ENCODE peak calls at places on chromosomes 7 and 10, in seven cellular contexts. One of them, this sample, is unnamed.

GRCh38 chr10:94104316-94105060 is 110.8 kb downstream of the PLCE1 start:
- DNase-seq in cardiac muscle cell: no peak
- DNase-seq in MM.1S: no peak
- DNase-seq in left ventricle myocardium inferior: no peak
- DNase-seq in Peyer's patch: no peak
- DNase-seq in heart left ventricle: no peak
- DNase-seq in A549: no peak
- DNase-seq in this sample: no peak

GRCh38 chr10:125428054-125428453 is 254.9 kb downstream of the TEX36 start:
- DNase-seq in cardiac muscle cell: no peak
- DNase-seq in MM.1S: no peak
- DNase-seq in left ventricle myocardium inferior: no peak
- DNase-seq in Peyer's patch: no peak
- DNase-seq in heart left ventricle: no peak
- DNase-seq in A549: no peak
- DNase-seq in this sample: no peak

GRCh38 chr7:80453699-80454340 is 58.0 kb downstream of the GNAT3 start:
- DNase-seq in cardiac muscle cell: peak
- DNase-seq in MM.1S: peak
- DNase-seq in left ventricle myocardium inferior: no peak
- DNase-seq in Peyer's patch: no peak
- DNase-seq in heart left ventricle: no peak
- DNase-seq in A549: peak
- DNase-seq in this sample: no peak

GRCh38 chr7:115707236-115707635 is 323.3 kb downstream of the TFEC start:
- DNase-seq in cardiac muscle cell: peak
- DNase-seq in MM.1S: peak
- DNase-seq in left ventricle myocardium inferior: no peak
- DNase-seq in Peyer's patch: no peak
- DNase-seq in heart left ventricle: no peak
- DNase-seq in A549: no peak
- DNase-seq in this sample: no peak

GRCh38 chr10:118712930-118713634 is 41.7 kb downstream of the CACUL1 start:
- DNase-seq in cardiac muscle cell: no peak
- DNase-seq in MM.1S: no peak
- DNase-seq in left ventricle myocardium inferior: no peak
- DNase-seq in Peyer's patch: no peak
- DNase-seq in heart left ventricle: no peak
- DNase-seq in A549: no peak
- DNase-seq in this sample: peak

GRCh38 chr7:45064047-45064725 is 24.6 kb downstream of the NACAD start:
- DNase-seq in cardiac muscle cell: no peak
- DNase-seq in MM.1S: no peak
- DNase-seq in left ventricle myocardium inferior: no peak
- DNase-seq in Peyer's patch: no peak
- DNase-seq in heart left ventricle: no peak
- DNase-seq in A549: no peak
- DNase-seq in this sample: no peak

GRCh38 chr10:124364674-124365073 is 54.0 kb downstream of the OAT start:
- DNase-seq in cardiac muscle cell: no peak
- DNase-seq in MM.1S: no peak
- DNase-seq in left ventricle myocardium inferior: no peak
- DNase-seq in Peyer's patch: no peak
- DNase-seq in heart left ventricle: no peak
- DNase-seq in A549: no peak
- DNase-seq in this sample: no peak

GRCh38 chr7:24582171-24582570 is 8.9 kb downstream of the PALS2 start:
- DNase-seq in cardiac muscle cell: no peak
- DNase-seq in MM.1S: no peak
- DNase-seq in left ventricle myocardium inferior: no peak
- DNase-seq in Peyer's patch: no peak
- DNase-seq in heart left ventricle: no peak
- DNase-seq in A549: no peak
- DNase-seq in this sample: no peak

GRCh38 chr10:52541082-52541481 is 227.0 kb downstream of the DKK1 start:
- DNase-seq in cardiac muscle cell: peak
- DNase-seq in MM.1S: no peak
- DNase-seq in left ventricle myocardium inferior: no peak
- DNase-seq in Peyer's patch: no peak
- DNase-seq in heart left ventricle: no peak
- DNase-seq in A549: no peak
- DNase-seq in this sample: no peak

GRCh38 chr10:106705576-106706526 is 458.7 kb downstream of the SORCS1 start:
- DNase-seq in cardiac muscle cell: peak
- DNase-seq in MM.1S: peak
- DNase-seq in left ventricle myocardium inferior: peak
- DNase-seq in Peyer's patch: peak
- DNase-seq in heart left ventricle: peak
- DNase-seq in A549: no peak
- DNase-seq in this sample: peak

GRCh38 chr7:87474533-87475358 is 734 bp downstream of the ABCB4 start:
- DNase-seq in cardiac muscle cell: peak
- DNase-seq in MM.1S: no peak
- DNase-seq in left ventricle myocardium inferior: no peak
- DNase-seq in Peyer's patch: peak
- DNase-seq in heart left ventricle: peak
- DNase-seq in A549: no peak
- DNase-seq in this sample: no peak

GRCh38 chr7:23811540-23811939 is 101.5 kb downstream of the STK31 start:
- DNase-seq in cardiac muscle cell: no peak
- DNase-seq in MM.1S: peak
- DNase-seq in left ventricle myocardium inferior: no peak
- DNase-seq in Peyer's patch: no peak
- DNase-seq in heart left ventricle: no peak
- DNase-seq in A549: no peak
- DNase-seq in this sample: no peak

GRCh38 chr7:138400400-138400886 is 59.6 kb upstream of the TRIM24 start:
- DNase-seq in cardiac muscle cell: peak
- DNase-seq in MM.1S: no peak
- DNase-seq in left ventricle myocardium inferior: no peak
- DNase-seq in Peyer's patch: no peak
- DNase-seq in heart left ventricle: no peak
- DNase-seq in A549: no peak
- DNase-seq in this sample: no peak

GRCh38 chr10:71985542-71986250 is 21.5 kb downstream of the CHST3 start:
- DNase-seq in cardiac muscle cell: peak
- DNase-seq in MM.1S: no peak
- DNase-seq in left ventricle myocardium inferior: no peak
- DNase-seq in Peyer's patch: no peak
- DNase-seq in heart left ventricle: peak
- DNase-seq in A549: no peak
- DNase-seq in this sample: no peak

GRCh38 chr7:47652591-47652990 is 70.7 kb upstream of the TNS3 start:
- DNase-seq in cardiac muscle cell: no peak
- DNase-seq in MM.1S: no peak
- DNase-seq in left ventricle myocardium inferior: no peak
- DNase-seq in Peyer's patch: no peak
- DNase-seq in heart left ventricle: no peak
- DNase-seq in A549: no peak
- DNase-seq in this sample: no peak

GRCh38 chr7:30596043-30596641 is 1.5 kb downstream of the GARS1 start:
- DNase-seq in cardiac muscle cell: peak
- DNase-seq in MM.1S: peak
- DNase-seq in left ventricle myocardium inferior: no peak
- DNase-seq in Peyer's patch: no peak
- DNase-seq in heart left ventricle: no peak
- DNase-seq in A549: peak
- DNase-seq in this sample: no peak

GRCh38 chr10:109912335-109913282 is 10.7 kb downstream of the XPNPEP1 start:
- DNase-seq in cardiac muscle cell: no peak
- DNase-seq in MM.1S: no peak
- DNase-seq in left ventricle myocardium inferior: no peak
- DNase-seq in Peyer's patch: peak
- DNase-seq in heart left ventricle: no peak
- DNase-seq in A549: no peak
- DNase-seq in this sample: no peak

GRCh38 chr7:142906643-142907042 is 21.1 kb upstream of the TRPV6 start:
- DNase-seq in cardiac muscle cell: no peak
- DNase-seq in MM.1S: peak
- DNase-seq in left ventricle myocardium inferior: no peak
- DNase-seq in Peyer's patch: no peak
- DNase-seq in heart left ventricle: no peak
- DNase-seq in A549: no peak
- DNase-seq in this sample: no peak

GRCh38 chr10:13765641-13766341 is 179.0 kb downstream of the PRPF18 start:
- DNase-seq in cardiac muscle cell: no peak
- DNase-seq in MM.1S: no peak
- DNase-seq in left ventricle myocardium inferior: no peak
- DNase-seq in Peyer's patch: no peak
- DNase-seq in heart left ventricle: no peak
- DNase-seq in A549: peak
- DNase-seq in this sample: peak

GRCh38 chr7:7103343-7104313 is 78.7 kb upstream of the C1GALT1 start:
- DNase-seq in cardiac muscle cell: peak
- DNase-seq in MM.1S: peak
- DNase-seq in left ventricle myocardium inferior: no peak
- DNase-seq in Peyer's patch: no peak
- DNase-seq in heart left ventricle: no peak
- DNase-seq in A549: peak
- DNase-seq in this sample: peak

GRCh38 chr7:105652359-105652993 is 71.2 kb upstream of the EFCAB10 start:
- DNase-seq in cardiac muscle cell: peak
- DNase-seq in MM.1S: peak
- DNase-seq in left ventricle myocardium inferior: peak
- DNase-seq in Peyer's patch: peak
- DNase-seq in heart left ventricle: peak
- DNase-seq in A549: peak
- DNase-seq in this sample: peak

GRCh38 chr7:74455933-74456332 is 2.2 kb downstream of the GTF2IRD1 start:
- DNase-seq in cardiac muscle cell: peak
- DNase-seq in MM.1S: no peak
- DNase-seq in left ventricle myocardium inferior: no peak
- DNase-seq in Peyer's patch: no peak
- DNase-seq in heart left ventricle: no peak
- DNase-seq in A549: no peak
- DNase-seq in this sample: no peak

GRCh38 chr7:107661081-107661864 is 645 bp downstream of the SLC26A4 start:
- DNase-seq in cardiac muscle cell: peak
- DNase-seq in MM.1S: no peak
- DNase-seq in left ventricle myocardium inferior: peak
- DNase-seq in Peyer's patch: peak
- DNase-seq in heart left ventricle: peak
- DNase-seq in A549: no peak
- DNase-seq in this sample: peak
- TF ChIP-seq CTCF in cardiac muscle cell: peak
- TF ChIP-seq CTCF in MM.1S: no peak
- TF ChIP-seq CTCF in left ventricle myocardium inferior: peak
- TF ChIP-seq CTCF in Peyer's patch: no peak
- TF ChIP-seq CTCF in heart left ventricle: no peak
- TF ChIP-seq CTCF in A549: no peak
- TF ChIP-seq CTCF in this sample: no peak

DNA sequence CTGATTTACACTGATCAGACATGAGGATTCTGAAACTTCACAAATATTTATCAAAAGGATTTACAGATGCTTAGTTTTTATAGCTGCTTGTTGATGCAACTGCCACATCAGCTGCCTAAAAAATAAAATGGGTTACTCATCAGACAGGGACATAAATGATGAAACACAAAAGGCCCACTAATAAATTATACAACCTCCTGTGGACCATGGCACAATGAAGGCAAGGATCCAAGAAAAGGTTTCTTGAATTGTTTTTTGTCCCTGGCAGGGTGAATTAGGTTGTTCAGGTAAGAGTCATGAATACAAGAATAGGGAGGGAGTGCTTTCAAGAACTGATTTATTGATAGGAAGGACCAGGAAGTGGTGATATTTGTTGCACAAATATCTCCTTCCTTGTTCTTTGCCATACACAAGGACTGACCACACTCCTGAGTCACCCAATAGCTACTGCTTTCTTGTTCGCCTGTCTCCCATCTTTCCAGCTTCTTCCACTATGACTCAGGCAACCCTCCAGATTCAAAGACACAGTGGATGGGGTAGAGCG is 234.5 kb downstream of the AHR start:
- DNase-seq in cardiac muscle cell: peak
- DNase-seq in MM.1S: no peak
- DNase-seq in left ventricle myocardium inferior: no peak
- DNase-seq in Peyer's patch: no peak
- DNase-seq in heart left ventricle: no peak
- DNase-seq in A549: peak
- DNase-seq in this sample: no peak
- H3K27ac ChIP-seq in cardiac muscle cell: no peak
- H3K27ac ChIP-seq in MM.1S: no peak
- H3K27ac ChIP-seq in left ventricle myocardium inferior: no peak
- H3K27ac ChIP-seq in Peyer's patch: no peak
- H3K27ac ChIP-seq in heart left ventricle: no peak
- H3K27ac ChIP-seq in A549: peak
- H3K27ac ChIP-seq in this sample: no peak

GRCh38 chr10:22807238-22807637 is 92.9 kb upstream of the PIP4K2A start:
- DNase-seq in cardiac muscle cell: no peak
- DNase-seq in MM.1S: no peak
- DNase-seq in left ventricle myocardium inferior: no peak
- DNase-seq in Peyer's patch: no peak
- DNase-seq in heart left ventricle: no peak
- DNase-seq in A549: no peak
- DNase-seq in this sample: no peak

GRCh38 chr10:22801759-22802158 is 87.4 kb upstream of the PIP4K2A start:
- DNase-seq in cardiac muscle cell: no peak
- DNase-seq in MM.1S: no peak
- DNase-seq in left ventricle myocardium inferior: no peak
- DNase-seq in Peyer's patch: no peak
- DNase-seq in heart left ventricle: no peak
- DNase-seq in A549: no peak
- DNase-seq in this sample: no peak

GRCh38 chr10:22803201-22803895 is 89.0 kb upstream of the PIP4K2A start:
- DNase-seq in cardiac muscle cell: peak
- DNase-seq in MM.1S: no peak
- DNase-seq in left ventricle myocardium inferior: no peak
- DNase-seq in Peyer's patch: no peak
- DNase-seq in heart left ventricle: no peak
- DNase-seq in A549: no peak
- DNase-seq in this sample: no peak

GRCh38 chr10:22810643-22811254 is 96.4 kb upstream of the PIP4K2A start:
- DNase-seq in cardiac muscle cell: no peak
- DNase-seq in MM.1S: no peak
- DNase-seq in left ventricle myocardium inferior: no peak
- DNase-seq in Peyer's patch: no peak
- DNase-seq in heart left ventricle: no peak
- DNase-seq in A549: no peak
- DNase-seq in this sample: no peak

DNA sequence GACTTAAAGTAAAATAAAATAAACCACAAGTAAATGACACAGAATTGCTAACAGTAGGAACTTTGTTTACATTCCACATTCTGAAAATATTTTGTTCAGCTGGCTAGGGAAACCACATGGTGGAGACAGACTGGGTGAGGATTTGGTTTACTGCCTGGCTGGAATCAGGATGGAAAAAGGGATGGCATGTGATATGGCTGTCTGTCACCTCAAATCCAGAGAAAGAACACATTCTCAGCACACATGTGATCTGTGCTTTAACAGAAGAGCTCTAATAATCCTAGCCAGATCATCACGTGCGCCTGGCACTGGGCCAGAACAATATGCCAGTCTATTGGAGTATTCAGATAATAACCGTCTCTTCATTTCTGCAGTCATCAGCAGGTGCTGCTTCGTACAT is 90.9 kb upstream of the PIP4K2A start:
- DNase-seq in cardiac muscle cell: peak
- DNase-seq in MM.1S: no peak
- DNase-seq in left ventricle myocardium inferior: no peak
- DNase-seq in Peyer's patch: no peak
- DNase-seq in heart left ventricle: no peak
- DNase-seq in A549: no peak
- DNase-seq in this sample: no peak
- TF ChIP-seq CTCF in cardiac muscle cell: peak
- TF ChIP-seq CTCF in MM.1S: no peak
- TF ChIP-seq CTCF in left ventricle myocardium inferior: peak
- TF ChIP-seq CTCF in Peyer's patch: no peak
- TF ChIP-seq CTCF in heart left ventricle: no peak
- TF ChIP-seq CTCF in A549: no peak
- TF ChIP-seq CTCF in this sample: no peak

GRCh38 chr10:17001297-17001744 is 128.3 kb downstream of the CUBN start:
- DNase-seq in cardiac muscle cell: no peak
- DNase-seq in MM.1S: no peak
- DNase-seq in left ventricle myocardium inferior: peak
- DNase-seq in Peyer's patch: no peak
- DNase-seq in heart left ventricle: no peak
- DNase-seq in A549: no peak
- DNase-seq in this sample: no peak
- H3K27ac ChIP-seq in cardiac muscle cell: no peak
- H3K27ac ChIP-seq in MM.1S: peak
- H3K27ac ChIP-seq in left ventricle myocardium inferior: peak
- H3K27ac ChIP-seq in Peyer's patch: no peak
- H3K27ac ChIP-seq in heart left ventricle: peak
- H3K27ac ChIP-seq in A549: no peak
- H3K27ac ChIP-seq in this sample: no peak